ENCODE peak calls at places on chromosome 1, in six cellular contexts. D is HCT116, G is GM23338, U is GM23248, P is PC-9, H is mammary epithelial cell. Z is an unnamed sample.

GRCh38 chr1:76240321-76240720 is 165.8 kb downstream of the ST6GALNAC3 start:
- DNase-seq in D (no peak), G (no peak), U (no peak), P (no peak), H (no peak), Z (no peak)

GRCh38 chr1:36644556-36644955 is 161.8 kb upstream of the CSF3R start:
- DNase-seq in D (no peak), G (no peak), U (no peak), P (no peak), H (no peak), Z (no peak)

GRCh38 chr1:199453731-199454130 is 573.8 kb upstream of the NR5A2 start:
- DNase-seq in D (no peak), G (no peak), U (peak; percentile 26), P (no peak), H (no peak), Z (no peak)

GRCh38 chr1:228786361-228787129 is 51.3 kb downstream of the RHOU start:
- DNase-seq in D (no peak), G (no peak), U (no peak), P (no peak), H (no peak), Z (no peak)

GRCh38 chr1:180343931-180344406 is 113.9 kb downstream of the LHX4 start:
- DNase-seq in D (no peak), G (no peak), U (peak; percentile 42), P (no peak), H (peak; percentile 47), Z (no peak)

GRCh38 chr1:152447484-152447883 is 33.4 kb upstream of the CRNN start:
- DNase-seq in D (no peak), G (no peak), U (no peak), P (no peak), H (no peak), Z (no peak)

GRCh38 chr1:17218939-17219338 is 14.0 kb downstream of the PADI1 start:
- DNase-seq in D (no peak), G (no peak), U (no peak), P (no peak), H (no peak), Z (no peak)

GRCh38 chr1:1620433-1621139 is 5.3 kb downstream of the MIB2 start:
- DNase-seq in D (no peak), G (no peak), U (no peak), P (no peak), H (no peak), Z (no peak)

GRCh38 chr1:243539636-243540035 is 283.8 kb downstream of the SDCCAG8 start:
- DNase-seq in D (no peak), G (no peak), U (peak; percentile 31), P (no peak), H (no peak), Z (no peak)

GRCh38 chr1:199272690-199273089 is 633.9 kb downstream of the PTPRC start:
- DNase-seq in D (peak; percentile 71), G (peak; percentile 4), U (peak; percentile 86), P (peak; percentile 89), H (peak; percentile 90), Z (no peak)

GRCh38 chr1:96365596-96365995 is 356.0 kb upstream of the PTBP2 start:
- DNase-seq in D (no peak), G (no peak), U (peak; percentile 24), P (no peak), H (no peak), Z (peak; percentile 55)

GRCh38 chr1:43979528-43980254 is 681 bp downstream of the B4GALT2 start:
- DNase-seq in D (no peak), G (peak; percentile 59), U (peak; percentile 81), P (peak; percentile 65), H (peak; percentile 53), Z (no peak)

GRCh38 chr1:115530407-115530806 is 111.4 kb upstream of the VANGL1 start:
- DNase-seq in D (no peak), G (no peak), U (peak; percentile 88), P (no peak), H (no peak), Z (no peak)

GRCh38 chr1:238439483-238439882 is 548.8 kb upstream of the ZP4 start:
- DNase-seq in D (no peak), G (no peak), U (no peak), P (no peak), H (no peak), Z (no peak)

GRCh38 chr1:3027611-3028371 is 6.5 kb downstream of the ACTRT2 start:
- DNase-seq in D (no peak), G (no peak), U (no peak), P (no peak), H (no peak), Z (no peak)

GRCh38 chr1:204128964-204129896 is 22.6 kb downstream of the ETNK2 start:
- DNase-seq in D (no peak), G (peak; percentile 88), U (peak; percentile 87), P (peak; percentile 61), H (peak; percentile 31), Z (no peak)

GRCh38 chr1:205983925-205984725 is 19.1 kb downstream of the RAB7B start:
- DNase-seq in D (peak; percentile 44), G (peak; percentile 86), U (peak; percentile 82), P (peak; percentile 59), H (peak; percentile 96), Z (no peak)

GRCh38 chr1:16321176-16321867 is 31.0 kb downstream of the FBXO42 start:
- DNase-seq in D (no peak), G (no peak), U (peak; percentile 29), P (no peak), H (peak; percentile 78), Z (no peak)

GRCh38 chr1:107782192-107782845 is 182.7 kb downstream of the VAV3 start:
- DNase-seq in D (peak; percentile 34), G (peak; percentile 78), U (peak; percentile 60), P (peak; percentile 11), H (peak; percentile 26), Z (peak; percentile 69)

GRCh38 chr1:111600295-111600694 is 19.3 kb upstream of the RAP1A start:
- DNase-seq in D (no peak), G (no peak), U (no peak), P (no peak), H (no peak), Z (no peak)

GRCh38 chr1:245383396-245384330 is 228.9 kb downstream of the KIF26B start:
- DNase-seq in D (no peak), G (peak; percentile 41), U (no peak), P (no peak), H (no peak), Z (no peak)

GRCh38 chr1:12065872-12066271 is 2.8 kb downstream of the TNFRSF8 start:
- DNase-seq in D (no peak), G (no peak), U (no peak), P (no peak), H (no peak), Z (no peak)

GRCh38 chr1:42952353-42953001 is 6.2 kb downstream of the SLC2A1 start:
- DNase-seq in D (no peak), G (no peak), U (no peak), P (no peak), H (no peak), Z (no peak)

GRCh38 chr1:153277852-153278251 is 18.4 kb downstream of the LORICRIN start:
- DNase-seq in D (peak; percentile 66), G (peak; percentile 87), U (no peak), P (peak; percentile 8), H (peak; percentile 71), Z (no peak)

DNA sequence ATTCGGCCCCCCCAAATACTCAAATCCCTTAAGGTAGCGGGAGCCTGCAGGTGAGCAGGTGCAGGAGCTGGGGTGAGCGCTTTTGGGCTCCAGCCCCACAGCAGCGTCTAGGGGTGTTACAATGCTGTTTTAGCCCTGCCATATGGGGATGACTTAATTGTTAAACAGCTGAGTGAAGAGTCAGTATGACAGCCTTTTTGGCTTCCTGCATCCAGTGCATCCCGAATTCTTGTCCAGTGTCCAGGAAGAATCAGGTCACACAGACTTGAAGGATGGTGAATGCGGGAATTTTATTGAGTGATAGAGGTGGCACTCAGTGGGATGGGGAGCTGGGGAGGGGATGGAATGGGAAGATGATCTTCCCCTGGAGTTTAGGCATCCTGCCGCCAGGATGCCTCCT is 30.4 kb upstream of the HHAT start:
- DNase-seq in D (no peak), G (no peak), U (peak; percentile 23), P (no peak), H (no peak), Z (no peak)
- TF ChIP-seq EZH2 in D (no peak), G (no peak), U (no peak), P (no peak), H (no peak), Z (no peak)

DNA sequence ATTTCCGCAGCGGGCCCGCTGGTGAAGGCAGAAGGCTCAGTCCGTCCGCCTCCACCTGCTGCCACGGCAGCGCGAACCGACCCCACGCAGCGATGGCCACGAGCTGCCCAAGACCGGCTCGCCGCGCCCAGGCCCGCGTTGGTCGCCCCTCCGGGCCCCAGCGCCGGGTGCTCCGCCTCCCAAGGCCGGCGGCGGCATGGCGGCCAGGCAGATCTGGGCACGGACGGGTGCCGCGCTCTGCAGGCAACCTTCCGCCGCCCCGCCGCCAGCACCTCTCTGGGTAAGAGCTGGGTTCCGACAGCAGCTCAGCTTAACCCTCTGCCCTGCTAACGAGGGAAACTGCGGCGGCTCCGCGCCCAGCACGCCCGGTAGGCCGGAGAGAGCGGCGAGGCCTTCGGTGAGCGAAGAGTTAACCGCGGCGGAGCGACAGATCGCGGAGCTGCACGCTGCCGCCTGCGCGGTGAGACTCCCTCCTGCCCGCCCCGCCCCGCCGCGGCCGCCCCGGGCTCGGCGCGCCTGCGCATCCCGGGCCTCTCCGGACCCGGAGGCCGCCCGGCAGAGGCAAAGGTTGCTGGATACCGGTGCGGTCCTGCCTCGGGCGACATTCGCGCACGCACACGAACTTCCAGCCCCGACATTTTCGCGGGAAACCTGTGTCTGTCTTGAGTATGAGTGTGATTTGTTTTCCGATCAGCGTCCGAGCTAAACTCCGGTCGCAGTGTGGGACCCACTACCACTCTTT is at the start of gene C1orf53:
- DNase-seq in D (peak; percentile 63), G (peak; percentile 90), U (peak; percentile 97), P (peak; percentile 92), H (peak; percentile 88), Z (no peak)
- TF ChIP-seq EZH2 in D (no peak), G (no peak), U (no peak), P (no peak), H (no peak), Z (no peak)

GRCh38 chr1:49160677-49161076 is 384.0 kb upstream of the BEND5 start:
- DNase-seq in D (no peak), G (peak; percentile 3), U (no peak), P (no peak), H (no peak), Z (no peak)
- TF ChIP-seq EZH2 in D (no peak), G (no peak), U (no peak), P (no peak), H (no peak), Z (no peak)

GRCh38 chr1:66775646-66776045 is 23.4 kb downstream of the DYNLT5 start:
- DNase-seq in D (no peak), G (no peak), U (no peak), P (no peak), H (no peak), Z (no peak)
- TF ChIP-seq EZH2 in D (no peak), G (no peak), U (no peak), P (no peak), H (no peak), Z (no peak)